ENCODE peak calls at places on chromosomes 16 and 17, in eight cellular contexts. W is astrocyte, P is BJ, L is cardiac fibroblast, M is nephron progenitor cell, X is GM13977, I is AG04450, Y is fibroblast of mammary gland. Z is an unnamed sample.

GRCh38 chr16:74601131-74601871 is 5.6 kb downstream of the GLG1 start:
- DNase-seq in W (no peak), P (no peak), L (no peak), M (no peak), X (no peak), I (no peak), Y (no peak), Z (no peak)

GRCh38 chr17:80927791-80928216 is 63.8 kb upstream of the CHMP6 start:
- DNase-seq in W (peak), P (no peak), L (peak), M (no peak), X (no peak), I (no peak), Y (no peak), Z (peak)

GRCh38 chr17:45143767-45144198 is 4.5 kb upstream of the HEXIM1 start:
- DNase-seq in W (peak), P (peak), L (peak), M (peak), X (peak), I (no peak), Y (peak), Z (peak)

GRCh38 chr16:24701521-24701951 is 27.9 kb upstream of the TNRC6A start:
- DNase-seq in W (peak), P (peak), L (peak), M (no peak), X (no peak), I (no peak), Y (peak), Z (no peak)

GRCh38 chr17:45371414-45372324 is 54.8 kb upstream of the MAP3K14 start:
- DNase-seq in W (peak), P (peak), L (peak), M (peak), X (no peak), I (peak), Y (peak), Z (peak)

GRCh38 chr16:67884684-67885083 is at the start of gene NRN1L:
- DNase-seq in W (peak), P (peak), L (peak), M (peak), X (no peak), I (peak), Y (peak), Z (peak)

GRCh38 chr16:67207116-67207856 is 8.4 kb downstream of the ELMO3 start:
- DNase-seq in W (no peak), P (no peak), L (no peak), M (no peak), X (no peak), I (no peak), Y (no peak), Z (no peak)

GRCh38 chr17:47949197-47949759 is 7.9 kb downstream of the PNPO start:
- DNase-seq in W (peak), P (no peak), L (peak), M (peak), X (peak), I (peak), Y (peak), Z (peak)

GRCh38 chr17:60154616-60155426 is 5.0 kb downstream of the CA4 start:
- DNase-seq in W (peak), P (peak), L (peak), M (no peak), X (no peak), I (no peak), Y (peak), Z (no peak)

GRCh38 chr16:76059186-76059585 is 218.0 kb upstream of the CNTNAP4 start:
- DNase-seq in W (no peak), P (no peak), L (no peak), M (no peak), X (no peak), I (no peak), Y (peak), Z (no peak)

GRCh38 chr16:15829460-15829859 is 27.4 kb downstream of the MYH11 start:
- DNase-seq in W (peak), P (no peak), L (peak), M (no peak), X (no peak), I (peak), Y (peak), Z (peak)

GRCh38 chr17:32794533-32795246 is 82.2 kb downstream of the MYO1D start:
- DNase-seq in W (no peak), P (no peak), L (no peak), M (no peak), X (no peak), I (no peak), Y (no peak), Z (no peak)

GRCh38 chr16:22898131-22898530 is 84.2 kb downstream of the HS3ST2 start:
- DNase-seq in W (no peak), P (no peak), L (no peak), M (no peak), X (no peak), I (no peak), Y (no peak), Z (no peak)

GRCh38 chr17:18976201-18976600 is 24.2 kb downstream of the SLC5A10 start:
- DNase-seq in W (no peak), P (no peak), L (no peak), M (no peak), X (no peak), I (no peak), Y (no peak), Z (no peak)

GRCh38 chr17:61361084-61361483 is 38.6 kb upstream of the TBX2 start:
- DNase-seq in W (peak), P (peak), L (peak), M (no peak), X (no peak), I (peak), Y (peak), Z (peak)

GRCh38 chr17:81871387-81872120 is 417 bp upstream of the ARHGDIA start:
- DNase-seq in W (peak), P (no peak), L (peak), M (peak), X (peak), I (peak), Y (peak), Z (peak)

GRCh38 chr16:75305364-75306101 is 54.1 kb upstream of the BCAR1 start:
- DNase-seq in W (peak), P (peak), L (peak), M (no peak), X (peak), I (peak), Y (peak), Z (peak)

GRCh38 chr17:44926841-44927525 is 11.7 kb upstream of the GFAP start:
- DNase-seq in W (no peak), P (no peak), L (no peak), M (no peak), X (no peak), I (no peak), Y (no peak), Z (no peak)

GRCh38 chr16:27258241-27258734 is 10.3 kb downstream of the NSMCE1 start:
- DNase-seq in W (peak), P (peak), L (no peak), M (no peak), X (no peak), I (no peak), Y (no peak), Z (no peak)

GRCh38 chr17:35740997-35741931 is 9.8 kb downstream of the RASL10B start:
- DNase-seq in W (no peak), P (no peak), L (no peak), M (peak), X (peak), I (no peak), Y (no peak), Z (no peak)
- TF ChIP-seq CTCF in W (no peak), P (peak), L (no peak), M (peak), X (no peak), I (no peak), Y (no peak), Z (no peak)

GRCh38 chr17:75587718-75588545 is at the start of gene MYO15B:
- DNase-seq in W (no peak), P (no peak), L (peak), M (peak), X (peak), I (no peak), Y (no peak), Z (peak)
- TF ChIP-seq CTCF in W (no peak), P (peak), L (peak), M (peak), X (peak), I (peak), Y (peak), Z (peak)

GRCh38 chr17:1532836-1533602 is 16.6 kb upstream of the INPP5K start:
- DNase-seq in W (no peak), P (no peak), L (peak), M (no peak), X (no peak), I (no peak), Y (no peak), Z (peak)
- TF ChIP-seq CTCF in W (peak), P (peak), L (peak), M (no peak), X (peak), I (peak), Y (peak), Z (peak)

DNA sequence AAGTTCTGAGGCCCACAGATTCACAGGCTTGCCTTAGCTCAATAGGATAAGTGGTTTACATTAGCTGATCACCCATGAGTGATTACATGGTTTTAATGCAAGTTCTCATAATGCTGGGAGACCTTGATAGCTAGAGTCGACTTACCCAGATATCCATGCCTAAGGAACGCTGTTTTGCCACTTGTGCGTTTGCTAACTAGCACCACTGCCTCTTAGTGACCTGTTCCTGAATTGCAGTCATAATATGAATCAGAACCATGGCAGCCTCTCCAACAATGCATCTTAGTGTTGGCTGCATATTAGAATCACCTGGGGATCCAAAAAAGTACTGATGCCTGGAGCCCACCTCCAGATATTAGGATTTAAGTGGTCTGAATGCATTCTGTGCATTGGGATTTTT is 251.1 kb upstream of the CDH5 start:
- DNase-seq in W (no peak), P (no peak), L (no peak), M (no peak), X (no peak), I (no peak), Y (peak), Z (no peak)
- TF ChIP-seq CTCF in W (no peak), P (no peak), L (no peak), M (no peak), X (no peak), I (no peak), Y (peak), Z (no peak)

Z was measured in cardiac muscle cell.